ENCODE peak calls at places on chromosomes 5 and 9, in six cellular contexts. One of them, this sample, is unnamed.

GRCh38 chr9:90044710-90045151 is 439.9 kb downstream of the GADD45G start:
- DNase-seq in GM20000: no peak
- DNase-seq in choroid plexus epithelial cell: no peak
- DNase-seq in A549: peak; percentile 73
- DNase-seq in spleen: no peak
- DNase-seq in dorsolateral prefrontal cortex: no peak
- DNase-seq in this sample: peak; percentile 38

GRCh38 chr9:134827559-134827958 is 53.1 kb upstream of the FCN2 start:
- DNase-seq in GM20000: no peak
- DNase-seq in choroid plexus epithelial cell: no peak
- DNase-seq in A549: no peak
- DNase-seq in spleen: no peak
- DNase-seq in dorsolateral prefrontal cortex: no peak
- DNase-seq in this sample: no peak

GRCh38 chr9:21252727-21253547 is 13.1 kb upstream of the IFNA14 start:
- DNase-seq in GM20000: peak; percentile 40
- DNase-seq in choroid plexus epithelial cell: peak; percentile 55
- DNase-seq in A549: peak; percentile 42
- DNase-seq in spleen: peak; percentile 67
- DNase-seq in dorsolateral prefrontal cortex: no peak
- DNase-seq in this sample: peak; percentile 37

GRCh38 chr9:87275039-87275725 is 222.5 kb upstream of the DAPK1 start:
- DNase-seq in GM20000: no peak
- DNase-seq in choroid plexus epithelial cell: no peak
- DNase-seq in A549: no peak
- DNase-seq in spleen: no peak
- DNase-seq in dorsolateral prefrontal cortex: no peak
- DNase-seq in this sample: no peak

GRCh38 chr5:78890663-78891379 is 94.3 kb downstream of the ARSB start:
- DNase-seq in GM20000: no peak
- DNase-seq in choroid plexus epithelial cell: no peak
- DNase-seq in A549: no peak
- DNase-seq in spleen: no peak
- DNase-seq in dorsolateral prefrontal cortex: no peak
- DNase-seq in this sample: no peak

GRCh38 chr9:132040808-132041207 is 38.9 kb downstream of the MED27 start:
- DNase-seq in GM20000: no peak
- DNase-seq in choroid plexus epithelial cell: no peak
- DNase-seq in A549: no peak
- DNase-seq in spleen: no peak
- DNase-seq in dorsolateral prefrontal cortex: no peak
- DNase-seq in this sample: no peak

GRCh38 chr5:25181249-25181648 is 536.5 kb upstream of the CDH10 start:
- DNase-seq in GM20000: no peak
- DNase-seq in choroid plexus epithelial cell: no peak
- DNase-seq in A549: no peak
- DNase-seq in spleen: peak; percentile 48
- DNase-seq in dorsolateral prefrontal cortex: no peak
- DNase-seq in this sample: no peak

GRCh38 chr9:6147847-6148246 is 67.8 kb upstream of the IL33 start:
- DNase-seq in GM20000: no peak
- DNase-seq in choroid plexus epithelial cell: peak; percentile 36
- DNase-seq in A549: no peak
- DNase-seq in spleen: no peak
- DNase-seq in dorsolateral prefrontal cortex: no peak
- DNase-seq in this sample: no peak

GRCh38 chr5:175885813-175886212 is 14.4 kb downstream of the CPLX2 start:
- DNase-seq in GM20000: no peak
- DNase-seq in choroid plexus epithelial cell: peak; percentile 13
- DNase-seq in A549: no peak
- DNase-seq in spleen: no peak
- DNase-seq in dorsolateral prefrontal cortex: no peak
- DNase-seq in this sample: no peak

GRCh38 chr9:130530932-130531331 is 48.4 kb upstream of the FUBP3 start:
- DNase-seq in GM20000: no peak
- DNase-seq in choroid plexus epithelial cell: peak; percentile 58
- DNase-seq in A549: no peak
- DNase-seq in spleen: no peak
- DNase-seq in dorsolateral prefrontal cortex: no peak
- DNase-seq in this sample: no peak

GRCh38 chr9:97860451-97861147 is 7.6 kb downstream of the FOXE1 start:
- DNase-seq in GM20000: no peak
- DNase-seq in choroid plexus epithelial cell: no peak
- DNase-seq in A549: no peak
- DNase-seq in spleen: no peak
- DNase-seq in dorsolateral prefrontal cortex: no peak
- DNase-seq in this sample: no peak

GRCh38 chr5:173494446-173494845 is 122.0 kb downstream of the BOD1 start:
- DNase-seq in GM20000: no peak
- DNase-seq in choroid plexus epithelial cell: no peak
- DNase-seq in A549: no peak
- DNase-seq in spleen: no peak
- DNase-seq in dorsolateral prefrontal cortex: no peak
- DNase-seq in this sample: no peak

GRCh38 chr9:87137718-87138117 is 190.4 kb upstream of the GAS1 start:
- DNase-seq in GM20000: no peak
- DNase-seq in choroid plexus epithelial cell: no peak
- DNase-seq in A549: no peak
- DNase-seq in spleen: no peak
- DNase-seq in dorsolateral prefrontal cortex: no peak
- DNase-seq in this sample: no peak

GRCh38 chr5:141494761-141495455 is 6.0 kb downstream of the PCDHGC5 start:
- DNase-seq in GM20000: no peak
- DNase-seq in choroid plexus epithelial cell: peak; percentile 30
- DNase-seq in A549: no peak
- DNase-seq in spleen: no peak
- DNase-seq in dorsolateral prefrontal cortex: no peak
- DNase-seq in this sample: no peak

GRCh38 chr9:111736714-111737113 is 58.0 kb downstream of the SHOC1 start:
- DNase-seq in GM20000: no peak
- DNase-seq in choroid plexus epithelial cell: no peak
- DNase-seq in A549: no peak
- DNase-seq in spleen: no peak
- DNase-seq in dorsolateral prefrontal cortex: no peak
- DNase-seq in this sample: no peak

GRCh38 chr9:3675964-3676363 is 150.2 kb upstream of the RFX3 start:
- DNase-seq in GM20000: no peak
- DNase-seq in choroid plexus epithelial cell: no peak
- DNase-seq in A549: no peak
- DNase-seq in spleen: no peak
- DNase-seq in dorsolateral prefrontal cortex: no peak
- DNase-seq in this sample: no peak

GRCh38 chr9:97721396-97721795 is 24.3 kb upstream of the XPA start:
- DNase-seq in GM20000: no peak
- DNase-seq in choroid plexus epithelial cell: peak; percentile 25
- DNase-seq in A549: no peak
- DNase-seq in spleen: no peak
- DNase-seq in dorsolateral prefrontal cortex: no peak
- DNase-seq in this sample: no peak

GRCh38 chr9:34655394-34655793 is 3.4 kb downstream of the IL11RA start:
- DNase-seq in GM20000: no peak
- DNase-seq in choroid plexus epithelial cell: no peak
- DNase-seq in A549: no peak
- DNase-seq in spleen: no peak
- DNase-seq in dorsolateral prefrontal cortex: no peak
- DNase-seq in this sample: no peak

GRCh38 chr5:79395296-79395695 is 118.6 kb downstream of the HOMER1 start:
- DNase-seq in GM20000: no peak
- DNase-seq in choroid plexus epithelial cell: no peak
- DNase-seq in A549: no peak
- DNase-seq in spleen: no peak
- DNase-seq in dorsolateral prefrontal cortex: no peak
- DNase-seq in this sample: no peak

GRCh38 chr5:170791325-170791954 is 7.9 kb downstream of the GABRP start:
- DNase-seq in GM20000: peak; percentile 49
- DNase-seq in choroid plexus epithelial cell: peak; percentile 91
- DNase-seq in A549: peak; percentile 66
- DNase-seq in spleen: no peak
- DNase-seq in dorsolateral prefrontal cortex: peak; percentile 68
- DNase-seq in this sample: peak; percentile 43

GRCh38 chr9:115671236-115671770 is 482.3 kb upstream of the PAPPA start:
- DNase-seq in GM20000: no peak
- DNase-seq in choroid plexus epithelial cell: no peak
- DNase-seq in A549: no peak
- DNase-seq in spleen: no peak
- DNase-seq in dorsolateral prefrontal cortex: no peak
- DNase-seq in this sample: no peak

GRCh38 chr9:761155-761792 is 80.2 kb upstream of the DMRT1 start:
- DNase-seq in GM20000: no peak
- DNase-seq in choroid plexus epithelial cell: peak; percentile 55
- DNase-seq in A549: no peak
- DNase-seq in spleen: no peak
- DNase-seq in dorsolateral prefrontal cortex: no peak
- DNase-seq in this sample: no peak

GRCh38 chr5:3602713-3603502 is 7.3 kb downstream of the IRX1 start:
- DNase-seq in GM20000: peak; percentile 42
- DNase-seq in choroid plexus epithelial cell: peak; percentile 7
- DNase-seq in A549: no peak
- DNase-seq in spleen: peak; percentile 72
- DNase-seq in dorsolateral prefrontal cortex: peak; percentile 41
- DNase-seq in this sample: peak; percentile 33

GRCh38 chr5:149583394-149583793 is 2.1 kb downstream of the ARHGEF37 start:
- DNase-seq in GM20000: no peak
- DNase-seq in choroid plexus epithelial cell: peak; percentile 23
- DNase-seq in A549: no peak
- DNase-seq in spleen: no peak
- DNase-seq in dorsolateral prefrontal cortex: peak; percentile 78
- DNase-seq in this sample: no peak

GRCh38 chr9:4678679-4679267 is 596 bp upstream of the CDC37L1 start:
- DNase-seq in GM20000: no peak
- DNase-seq in choroid plexus epithelial cell: peak; percentile 57
- DNase-seq in A549: peak; percentile 44
- DNase-seq in spleen: no peak
- DNase-seq in dorsolateral prefrontal cortex: no peak
- DNase-seq in this sample: no peak

GRCh38 chr9:88732128-88732527 is 197.2 kb downstream of the NXNL2 start:
- DNase-seq in GM20000: no peak
- DNase-seq in choroid plexus epithelial cell: peak; percentile 98
- DNase-seq in A549: no peak
- DNase-seq in spleen: no peak
- DNase-seq in dorsolateral prefrontal cortex: no peak
- DNase-seq in this sample: no peak

GRCh38 chr9:38141751-38142150 is 72.7 kb upstream of the SHB start:
- DNase-seq in GM20000: no peak
- DNase-seq in choroid plexus epithelial cell: peak; percentile 80
- DNase-seq in A549: peak; percentile 21
- DNase-seq in spleen: no peak
- DNase-seq in dorsolateral prefrontal cortex: no peak
- DNase-seq in this sample: no peak

GRCh38 chr9:36050472-36050871 is 13.8 kb downstream of the RECK start:
- DNase-seq in GM20000: no peak
- DNase-seq in choroid plexus epithelial cell: no peak
- DNase-seq in A549: no peak
- DNase-seq in spleen: no peak
- DNase-seq in dorsolateral prefrontal cortex: no peak
- DNase-seq in this sample: peak; percentile 53

GRCh38 chr5:132665681-132666080 is 7.7 kb downstream of the IL13 start:
- DNase-seq in GM20000: no peak
- DNase-seq in choroid plexus epithelial cell: no peak
- DNase-seq in A549: no peak
- DNase-seq in spleen: peak; percentile 65
- DNase-seq in dorsolateral prefrontal cortex: no peak
- DNase-seq in this sample: no peak

GRCh38 chr5:126624534-126624933 is 23.8 kb downstream of the PHAX start:
- DNase-seq in GM20000: no peak
- DNase-seq in choroid plexus epithelial cell: peak; percentile 95
- DNase-seq in A549: peak; percentile 80
- DNase-seq in spleen: no peak
- DNase-seq in dorsolateral prefrontal cortex: no peak
- DNase-seq in this sample: peak; percentile 35

GRCh38 chr5:80915716-80916115 is 44.4 kb upstream of the RASGRF2 start:
- DNase-seq in GM20000: no peak
- DNase-seq in choroid plexus epithelial cell: peak; percentile 50
- DNase-seq in A549: no peak
- DNase-seq in spleen: no peak
- DNase-seq in dorsolateral prefrontal cortex: no peak
- DNase-seq in this sample: no peak

GRCh38 chr5:1772634-1773033 is 27.0 kb downstream of the MRPL36 start:
- DNase-seq in GM20000: no peak
- DNase-seq in choroid plexus epithelial cell: peak; percentile 82
- DNase-seq in A549: peak; percentile 44
- DNase-seq in spleen: no peak
- DNase-seq in dorsolateral prefrontal cortex: no peak
- DNase-seq in this sample: no peak
- TF ChIP-seq CTCF in GM20000: no peak
- TF ChIP-seq CTCF in choroid plexus epithelial cell: peak; percentile 84
- TF ChIP-seq CTCF in A549: no peak
- TF ChIP-seq CTCF in spleen: no peak
- TF ChIP-seq CTCF in dorsolateral prefrontal cortex: no peak
- TF ChIP-seq CTCF in this sample: no peak

GRCh38 chr5:89844548-89844947 is 565.0 kb downstream of the CETN3 start:
- DNase-seq in GM20000: no peak
- DNase-seq in choroid plexus epithelial cell: peak; percentile 4
- DNase-seq in A549: no peak
- DNase-seq in spleen: no peak
- DNase-seq in dorsolateral prefrontal cortex: no peak
- DNase-seq in this sample: no peak
- TF ChIP-seq CTCF in GM20000: no peak
- TF ChIP-seq CTCF in choroid plexus epithelial cell: peak; percentile 12
- TF ChIP-seq CTCF in A549: no peak
- TF ChIP-seq CTCF in spleen: no peak
- TF ChIP-seq CTCF in dorsolateral prefrontal cortex: no peak
- TF ChIP-seq CTCF in this sample: no peak

GRCh38 chr5:145101246-145101645 is 733.9 kb downstream of the PRELID2 start:
- DNase-seq in GM20000: peak; percentile 4
- DNase-seq in choroid plexus epithelial cell: no peak
- DNase-seq in A549: peak; percentile 9
- DNase-seq in spleen: no peak
- DNase-seq in dorsolateral prefrontal cortex: no peak
- DNase-seq in this sample: no peak
- TF ChIP-seq CTCF in GM20000: peak; percentile 43
- TF ChIP-seq CTCF in choroid plexus epithelial cell: peak; percentile 38
- TF ChIP-seq CTCF in A549: no peak
- TF ChIP-seq CTCF in spleen: no peak
- TF ChIP-seq CTCF in dorsolateral prefrontal cortex: no peak
- TF ChIP-seq CTCF in this sample: no peak

DNA sequence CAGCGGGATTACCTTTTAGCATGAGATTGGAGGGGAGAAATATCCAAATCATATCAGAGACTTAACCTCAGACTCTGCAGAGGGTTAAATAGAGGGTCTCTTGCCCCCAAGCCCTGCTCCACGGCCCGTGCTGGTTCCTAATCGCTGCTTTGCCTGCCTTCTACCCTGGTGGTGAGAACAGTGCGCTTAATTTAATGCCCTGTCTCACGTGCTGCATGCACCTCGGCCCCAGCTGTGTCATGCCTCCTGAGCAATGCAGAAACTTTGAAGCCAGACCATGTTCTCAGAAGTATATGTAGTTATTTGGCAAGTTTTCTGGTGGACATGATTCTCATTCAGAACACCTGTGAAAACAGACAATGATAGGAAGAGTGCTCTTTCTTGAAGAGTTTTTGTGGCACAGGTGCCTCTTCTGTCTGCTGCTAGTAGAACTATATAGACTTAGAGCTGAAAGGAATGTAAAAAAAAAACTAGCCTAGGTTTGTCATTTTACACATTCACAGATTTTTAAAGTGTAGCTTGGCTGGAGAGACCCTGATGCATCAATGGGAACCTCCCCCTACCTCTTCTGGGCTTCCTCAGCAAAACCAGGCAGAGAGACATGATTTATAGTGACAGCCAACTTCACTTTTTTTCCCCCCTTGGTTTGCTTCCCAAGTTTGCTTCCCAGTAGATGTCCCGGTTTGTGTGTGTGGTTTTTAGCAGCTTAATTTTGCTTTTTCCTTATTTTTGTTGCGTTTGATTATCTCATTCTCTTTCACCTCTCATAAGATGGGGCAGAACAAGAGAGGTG is 1.6 kb downstream of the OTULIN start:
- DNase-seq in GM20000: peak; percentile 66
- DNase-seq in choroid plexus epithelial cell: peak; percentile 39
- DNase-seq in A549: peak; percentile 17
- DNase-seq in spleen: peak; percentile 84
- DNase-seq in dorsolateral prefrontal cortex: no peak
- DNase-seq in this sample: peak; percentile 82
- TF ChIP-seq CTCF in GM20000: no peak
- TF ChIP-seq CTCF in choroid plexus epithelial cell: peak; percentile 25
- TF ChIP-seq CTCF in A549: no peak
- TF ChIP-seq CTCF in spleen: no peak
- TF ChIP-seq CTCF in dorsolateral prefrontal cortex: no peak
- TF ChIP-seq CTCF in this sample: peak; percentile 27